ENCODE peak calls at places on chromosomes 12 and 14, in seven cellular contexts. One of them, this sample, is unnamed.

GRCh38 chr12:66388512-66388911 is 86.2 kb downstream of the HELB start:
- DNase-seq in nephron progenitor cell: no peak
- DNase-seq in AG04450: no peak
- DNase-seq in erythroblast: no peak
- DNase-seq in WTC11: no peak
- DNase-seq in lung: no peak
- DNase-seq in colonic mucosa: no peak
- DNase-seq in this sample: no peak

GRCh38 chr14:41609704-41610183 is 3.1 kb downstream of the LRFN5 start:
- DNase-seq in AG04450: no peak
- DNase-seq in erythroblast: no peak
- DNase-seq in nephron progenitor cell: peak
- DNase-seq in WTC11: peak
- DNase-seq in colonic mucosa: peak
- DNase-seq in lung: no peak
- DNase-seq in this sample: no peak

GRCh38 chr12:67155863-67156262 is 113.3 kb upstream of the CAND1 start:
- DNase-seq in WTC11: no peak
- DNase-seq in AG04450: no peak
- DNase-seq in lung: no peak
- DNase-seq in nephron progenitor cell: no peak
- DNase-seq in colonic mucosa: no peak
- DNase-seq in erythroblast: no peak
- DNase-seq in this sample: no peak

GRCh38 chr12:105622220-105622619 is 291.7 kb downstream of the C12orf75 start:
- DNase-seq in WTC11: no peak
- DNase-seq in nephron progenitor cell: no peak
- DNase-seq in lung: no peak
- DNase-seq in colonic mucosa: no peak
- DNase-seq in erythroblast: no peak
- DNase-seq in AG04450: no peak
- DNase-seq in this sample: no peak

GRCh38 chr12:26614217-26614616 is 218.8 kb downstream of the ITPR2 start:
- DNase-seq in lung: no peak
- DNase-seq in colonic mucosa: peak
- DNase-seq in erythroblast: peak
- DNase-seq in nephron progenitor cell: peak
- DNase-seq in WTC11: peak
- DNase-seq in AG04450: no peak
- DNase-seq in this sample: no peak

GRCh38 chr12:70031046-70031445 is 206.0 kb downstream of the MYRFL start:
- DNase-seq in AG04450: no peak
- DNase-seq in WTC11: peak
- DNase-seq in lung: no peak
- DNase-seq in colonic mucosa: no peak
- DNase-seq in nephron progenitor cell: no peak
- DNase-seq in erythroblast: no peak
- DNase-seq in this sample: no peak

GRCh38 chr12:10974965-10975364 is 11.7 kb downstream of the TAS2R50 start:
- DNase-seq in lung: no peak
- DNase-seq in erythroblast: no peak
- DNase-seq in colonic mucosa: no peak
- DNase-seq in AG04450: no peak
- DNase-seq in WTC11: no peak
- DNase-seq in nephron progenitor cell: no peak
- DNase-seq in this sample: no peak

GRCh38 chr12:52183544-52183910 is 8.3 kb downstream of the KRT80 start:
- DNase-seq in nephron progenitor cell: no peak
- DNase-seq in colonic mucosa: no peak
- DNase-seq in WTC11: no peak
- DNase-seq in erythroblast: no peak
- DNase-seq in AG04450: no peak
- DNase-seq in lung: no peak
- DNase-seq in this sample: no peak

GRCh38 chr14:61177279-61178225 is 103.6 kb downstream of the TMEM30B start:
- DNase-seq in AG04450: no peak
- DNase-seq in WTC11: peak
- DNase-seq in nephron progenitor cell: no peak
- DNase-seq in erythroblast: no peak
- DNase-seq in colonic mucosa: no peak
- DNase-seq in lung: no peak
- DNase-seq in this sample: no peak

GRCh38 chr14:91417983-91418386 is 365 bp upstream of the CCDC88C start:
- DNase-seq in erythroblast: peak
- DNase-seq in AG04450: no peak
- DNase-seq in WTC11: peak
- DNase-seq in lung: no peak
- DNase-seq in nephron progenitor cell: peak
- DNase-seq in colonic mucosa: no peak
- DNase-seq in this sample: no peak

GRCh38 chr14:78985668-78986073 is 815.5 kb downstream of the NRXN3 start:
- DNase-seq in lung: no peak
- DNase-seq in nephron progenitor cell: no peak
- DNase-seq in erythroblast: no peak
- DNase-seq in colonic mucosa: no peak
- DNase-seq in AG04450: no peak
- DNase-seq in WTC11: no peak
- DNase-seq in this sample: peak

GRCh38 chr14:72779679-72780078 is 114.2 kb downstream of the DPF3 start:
- DNase-seq in AG04450: no peak
- DNase-seq in lung: peak
- DNase-seq in WTC11: no peak
- DNase-seq in colonic mucosa: peak
- DNase-seq in nephron progenitor cell: no peak
- DNase-seq in erythroblast: no peak
- DNase-seq in this sample: no peak

GRCh38 chr12:70338531-70338930 is 27.6 kb upstream of the KCNMB4 start:
- DNase-seq in erythroblast: no peak
- DNase-seq in nephron progenitor cell: no peak
- DNase-seq in colonic mucosa: no peak
- DNase-seq in WTC11: no peak
- DNase-seq in AG04450: no peak
- DNase-seq in lung: no peak
- DNase-seq in this sample: no peak

GRCh38 chr14:69059658-69060648 is 80.9 kb upstream of the ACTN1 start:
- DNase-seq in WTC11: no peak
- DNase-seq in colonic mucosa: no peak
- DNase-seq in nephron progenitor cell: no peak
- DNase-seq in lung: peak
- DNase-seq in AG04450: peak
- DNase-seq in erythroblast: no peak
- DNase-seq in this sample: no peak

GRCh38 chr12:2834581-2835491 is at the start of gene NRIP2:
- DNase-seq in nephron progenitor cell: peak
- DNase-seq in WTC11: peak
- DNase-seq in erythroblast: no peak
- DNase-seq in AG04450: no peak
- DNase-seq in lung: no peak
- DNase-seq in colonic mucosa: no peak
- DNase-seq in this sample: no peak

GRCh38 chr14:93729993-93730392 is 58.3 kb downstream of the PRIMA1 start:
- DNase-seq in WTC11: no peak
- DNase-seq in colonic mucosa: no peak
- DNase-seq in AG04450: no peak
- DNase-seq in erythroblast: no peak
- DNase-seq in lung: no peak
- DNase-seq in nephron progenitor cell: no peak
- DNase-seq in this sample: no peak

GRCh38 chr14:68502196-68502595 is 290.7 kb downstream of the ZFP36L1 start:
- DNase-seq in colonic mucosa: no peak
- DNase-seq in lung: no peak
- DNase-seq in WTC11: no peak
- DNase-seq in AG04450: no peak
- DNase-seq in nephron progenitor cell: no peak
- DNase-seq in erythroblast: no peak
- DNase-seq in this sample: no peak

GRCh38 chr14:22482085-22482694 is 106.8 kb downstream of the DAD1 start:
- DNase-seq in AG04450: no peak
- DNase-seq in WTC11: no peak
- DNase-seq in lung: no peak
- DNase-seq in colonic mucosa: no peak
- DNase-seq in erythroblast: no peak
- DNase-seq in nephron progenitor cell: no peak
- DNase-seq in this sample: no peak

GRCh38 chr14:96253140-96253539 is 2.9 kb upstream of the BDKRB1 start:
- DNase-seq in WTC11: no peak
- DNase-seq in colonic mucosa: no peak
- DNase-seq in nephron progenitor cell: no peak
- DNase-seq in AG04450: peak
- DNase-seq in erythroblast: no peak
- DNase-seq in lung: no peak
- DNase-seq in this sample: no peak

GRCh38 chr12:116592731-116593130 is 33.5 kb downstream of the MAP1LC3B2 start:
- DNase-seq in erythroblast: no peak
- DNase-seq in lung: no peak
- DNase-seq in nephron progenitor cell: no peak
- DNase-seq in colonic mucosa: no peak
- DNase-seq in AG04450: no peak
- DNase-seq in WTC11: no peak
- DNase-seq in this sample: no peak

GRCh38 chr12:3473844-3474243 is 17.2 kb upstream of the PRMT8 start:
- DNase-seq in erythroblast: no peak
- DNase-seq in colonic mucosa: no peak
- DNase-seq in WTC11: no peak
- DNase-seq in AG04450: no peak
- DNase-seq in nephron progenitor cell: no peak
- DNase-seq in lung: no peak
- DNase-seq in this sample: no peak

GRCh38 chr14:73829526-73830431 is 21.9 kb upstream of the PTGR2 start:
- DNase-seq in colonic mucosa: no peak
- DNase-seq in nephron progenitor cell: no peak
- DNase-seq in WTC11: no peak
- DNase-seq in erythroblast: no peak
- DNase-seq in AG04450: peak
- DNase-seq in lung: peak
- DNase-seq in this sample: peak

GRCh38 chr12:12353807-12354206 is 3.1 kb upstream of the BORCS5 start:
- DNase-seq in erythroblast: peak
- DNase-seq in WTC11: no peak
- DNase-seq in lung: no peak
- DNase-seq in colonic mucosa: no peak
- DNase-seq in nephron progenitor cell: no peak
- DNase-seq in AG04450: no peak
- DNase-seq in this sample: no peak

GRCh38 chr12:112096667-112097066 is 11.9 kb downstream of the NAA25 start:
- DNase-seq in erythroblast: peak
- DNase-seq in WTC11: no peak
- DNase-seq in colonic mucosa: no peak
- DNase-seq in lung: no peak
- DNase-seq in AG04450: no peak
- DNase-seq in nephron progenitor cell: no peak
- DNase-seq in this sample: no peak

GRCh38 chr12:49017764-49018281 is 753 bp downstream of the PRKAG1 start:
- DNase-seq in colonic mucosa: no peak
- DNase-seq in erythroblast: peak
- DNase-seq in WTC11: no peak
- DNase-seq in nephron progenitor cell: no peak
- DNase-seq in lung: no peak
- DNase-seq in AG04450: no peak
- DNase-seq in this sample: no peak

GRCh38 chr12:113846275-113846674 is 119.8 kb downstream of the RBM19 start:
- DNase-seq in colonic mucosa: no peak
- DNase-seq in WTC11: no peak
- DNase-seq in nephron progenitor cell: no peak
- DNase-seq in erythroblast: peak
- DNase-seq in lung: no peak
- DNase-seq in AG04450: no peak
- DNase-seq in this sample: no peak

GRCh38 chr12:22101749-22102243 is 55.8 kb downstream of the CMAS start:
- DNase-seq in lung: peak
- DNase-seq in erythroblast: no peak
- DNase-seq in colonic mucosa: peak
- DNase-seq in nephron progenitor cell: no peak
- DNase-seq in WTC11: no peak
- DNase-seq in AG04450: peak
- DNase-seq in this sample: peak

GRCh38 chr12:131990066-131990979 is 40.6 kb downstream of the EP400 start:
- DNase-seq in lung: no peak
- DNase-seq in colonic mucosa: no peak
- DNase-seq in nephron progenitor cell: no peak
- DNase-seq in erythroblast: no peak
- DNase-seq in WTC11: peak
- DNase-seq in AG04450: no peak
- DNase-seq in this sample: no peak

GRCh38 chr12:90481748-90482147 is 473.2 kb downstream of the CCER1 start:
- DNase-seq in nephron progenitor cell: no peak
- DNase-seq in AG04450: no peak
- DNase-seq in erythroblast: no peak
- DNase-seq in colonic mucosa: no peak
- DNase-seq in WTC11: no peak
- DNase-seq in lung: no peak
- DNase-seq in this sample: no peak

GRCh38 chr12:120263725-120264040 is 1.8 kb downstream of the PXN start:
- DNase-seq in lung: no peak
- DNase-seq in nephron progenitor cell: no peak
- DNase-seq in WTC11: no peak
- DNase-seq in AG04450: no peak
- DNase-seq in colonic mucosa: no peak
- DNase-seq in erythroblast: no peak
- DNase-seq in this sample: no peak

GRCh38 chr12:91991397-91992187 is 154.1 kb downstream of the BTG1 start:
- DNase-seq in erythroblast: peak
- DNase-seq in AG04450: no peak
- DNase-seq in colonic mucosa: no peak
- DNase-seq in nephron progenitor cell: no peak
- DNase-seq in WTC11: no peak
- DNase-seq in lung: no peak
- DNase-seq in this sample: no peak

GRCh38 chr14:59276235-59276634 is 87.8 kb downstream of the DAAM1 start:
- DNase-seq in colonic mucosa: no peak
- DNase-seq in WTC11: no peak
- DNase-seq in AG04450: no peak
- DNase-seq in lung: no peak
- DNase-seq in erythroblast: no peak
- DNase-seq in nephron progenitor cell: no peak
- DNase-seq in this sample: no peak

GRCh38 chr12:67593041-67593870 is 55.3 kb upstream of the DYRK2 start:
- DNase-seq in AG04450: no peak
- DNase-seq in WTC11: no peak
- DNase-seq in colonic mucosa: peak
- DNase-seq in erythroblast: no peak
- DNase-seq in lung: peak
- DNase-seq in nephron progenitor cell: no peak
- DNase-seq in this sample: no peak

This sample was measured in pulmonary artery endothelial cell.